ENCODE peak calls at places on chromosomes 13 and 19, in eight cellular contexts. B, Y, Q, J, A, P, C and K are unnamed samples.

GRCh38 chr13:41496420-41497234 is 39.3 kb downstream of the RGCC start:
- DNase-seq in A (peak), Y (no peak), Q (no peak), B (no peak), C (no peak), J (no peak), P (no peak), K (no peak)

GRCh38 chr19:10952809-10953208 is 8.0 kb upstream of the SMARCA4 start:
- DNase-seq in J (no peak), Y (no peak), A (no peak), B (no peak), C (no peak), Q (no peak), P (no peak), K (peak)

GRCh38 chr19:48511800-48512503 is at the start of gene LMTK3:
- DNase-seq in Y (no peak), A (peak), Q (no peak), C (peak), P (no peak), J (peak), B (peak), K (no peak)

GRCh38 chr19:51750381-51751124 is 1.1 kb downstream of the FPR1 start:
- DNase-seq in Q (no peak), Y (peak), C (no peak), A (peak), B (no peak), J (no peak), P (no peak), K (no peak)

GRCh38 chr19:31037311-31037710 is 311.9 kb downstream of the TSHZ3 start:
- DNase-seq in P (no peak), B (no peak), Q (no peak), J (no peak), Y (no peak), C (no peak), A (no peak), K (no peak)

GRCh38 chr13:26983533-26984315 is 187.9 kb downstream of the USP12 start:
- DNase-seq in P (no peak), B (no peak), A (peak), Y (no peak), C (no peak), J (no peak), Q (no peak), K (no peak)

GRCh38 chr19:50912727-50913716 is 1.8 kb upstream of the KLK4 start:
- DNase-seq in J (peak), C (peak), P (no peak), Q (no peak), Y (no peak), A (peak), B (no peak), K (no peak)

GRCh38 chr13:21478881-21479808 is 20.0 kb upstream of the ZDHHC20 start:
- DNase-seq in A (peak), B (peak), J (peak), Y (peak), Q (peak), C (peak), P (no peak), K (peak)

GRCh38 chr19:14112051-14112808 is 5.3 kb downstream of the PRKACA start:
- DNase-seq in Y (no peak), B (no peak), Q (no peak), J (no peak), C (no peak), A (peak), P (peak), K (no peak)

GRCh38 chr19:48836089-48837017 is at the start of gene HSD17B14:
- DNase-seq in Y (no peak), B (peak), P (peak), C (no peak), J (no peak), A (peak), Q (no peak), K (no peak)

GRCh38 chr19:49447485-49448431 is 3.9 kb downstream of the PIH1D1 start:
- DNase-seq in Q (no peak), A (no peak), P (no peak), C (no peak), B (peak), J (peak), Y (peak), K (no peak)

GRCh38 chr19:7578127-7578526 is 17.5 kb upstream of the CAMSAP3 start:
- DNase-seq in A (no peak), Q (no peak), B (no peak), Y (no peak), J (no peak), P (no peak), C (no peak), K (no peak)

GRCh38 chr19:10553943-10554381 is 10.3 kb downstream of the ATG4D start:
- DNase-seq in P (no peak), J (peak), Q (no peak), B (no peak), Y (no peak), C (peak), A (no peak), K (no peak)

GRCh38 chr19:376111-376470 is 31.5 kb upstream of the MIER2 start:
- DNase-seq in J (no peak), B (no peak), Y (no peak), A (no peak), C (no peak), P (no peak), Q (no peak), K (no peak)

GRCh38 chr19:39100500-39101166 is 16.5 kb downstream of the ACP7 start:
- DNase-seq in P (no peak), J (no peak), A (no peak), Y (no peak), C (no peak), Q (no peak), B (no peak), K (no peak)

GRCh38 chr13:31518666-31519065 is 220.7 kb upstream of the RXFP2 start:
- DNase-seq in Y (no peak), C (no peak), A (peak), Q (no peak), B (no peak), J (no peak), P (no peak), K (no peak)

GRCh38 chr19:33887891-33888290 is 91.2 kb downstream of the KCTD15 start:
- DNase-seq in P (no peak), A (no peak), C (no peak), J (no peak), B (no peak), Q (no peak), Y (no peak), K (no peak)

GRCh38 chr19:14361824-14362223 is 19.4 kb upstream of the ADGRE5 start:
- DNase-seq in B (no peak), Q (no peak), J (peak), A (no peak), P (no peak), Y (peak), C (peak), K (no peak)

GRCh38 chr19:45446944-45447343 is 20.9 kb upstream of the FOSB start:
- DNase-seq in Y (peak), B (no peak), J (no peak), A (peak), C (no peak), Q (no peak), P (no peak), K (no peak)

GRCh38 chr19:5536337-5536894 is 31.3 kb downstream of the TINCR start:
- DNase-seq in C (no peak), B (peak), A (peak), Y (peak), J (no peak), Q (no peak), P (peak), K (peak)

GRCh38 chr19:6774821-6775707 is 2.6 kb downstream of the VAV1 start:
- DNase-seq in Y (no peak), P (no peak), C (no peak), J (no peak), B (no peak), Q (no peak), A (peak), K (no peak)

GRCh38 chr19:888615-889385 is 4.2 kb downstream of the MED16 start:
- DNase-seq in C (no peak), B (no peak), J (no peak), P (no peak), Q (no peak), A (no peak), Y (no peak), K (no peak)

GRCh38 chr19:33133438-33134031 is 1.6 kb downstream of the WDR88 start:
- DNase-seq in A (no peak), Y (no peak), P (no peak), J (no peak), C (no peak), Q (no peak), B (peak), K (no peak)

GRCh38 chr13:113414335-113414734 is 39.0 kb downstream of the ADPRHL1 start:
- DNase-seq in J (no peak), C (no peak), A (no peak), Q (no peak), B (no peak), Y (no peak), P (no peak), K (no peak)

GRCh38 chr19:34128558-34129250 is 43.6 kb upstream of the LSM14A start:
- DNase-seq in C (no peak), P (no peak), Y (no peak), Q (no peak), B (no peak), A (peak), J (no peak), K (no peak)

GRCh38 chr19:18896421-18896841 is 473 bp upstream of the CERS1 start:
- DNase-seq in C (no peak), Y (no peak), B (no peak), J (no peak), Q (no peak), P (no peak), A (peak), K (no peak)

GRCh38 chr19:18633321-18633720 is 3.5 kb upstream of the KLHL26 start:
- DNase-seq in Y (no peak), A (no peak), Q (no peak), J (no peak), B (no peak), P (no peak), C (no peak), K (no peak)

GRCh38 chr13:25415196-25415595 is 43.4 kb downstream of the ATP8A2 start:
- DNase-seq in A (no peak), J (no peak), P (no peak), Y (no peak), C (no peak), Q (no peak), B (no peak), K (no peak)

GRCh38 chr13:26558074-26558805 is 757 bp downstream of the WASF3 start:
- DNase-seq in A (peak), Q (no peak), P (no peak), Y (peak), J (no peak), C (no peak), B (peak), K (no peak)

GRCh38 chr19:38265213-38265861 is 964 bp downstream of the SPINT2 start:
- DNase-seq in Q (no peak), A (no peak), J (no peak), C (no peak), B (no peak), Y (peak), P (peak), K (no peak)

GRCh38 chr19:1474011-1474764 is 4.8 kb downstream of the C19orf25 start:
- DNase-seq in Q (no peak), A (peak), Y (no peak), B (no peak), C (no peak), J (no peak), P (no peak), K (no peak)

GRCh38 chr13:66660013-66660804 is 569.9 kb downstream of the PCDH9 start:
- DNase-seq in J (no peak), C (peak), A (peak), Y (peak), P (no peak), Q (peak), B (no peak), K (no peak)